ENCODE peak calls at places on chromosome 1, in four cellular contexts. F is aorta, B is mesenchymal stem cell, O is kidney. I is an unnamed sample. For H3K4me1, the result is how much of the 10 kb centered on the place peaks cover.

GRCh38 chr1:213989071-213989739 is 1.4 kb downstream of the PROX1 start:
- DNase-seq in F (no peak), O (no peak), B (no peak), I (no peak)

GRCh38 chr1:81407463-81407862 is 393.3 kb upstream of the ADGRL2 start:
- DNase-seq in F (no peak), O (no peak), B (no peak), I (no peak)

GRCh38 chr1:47696911-47697441 is 259.1 kb downstream of the FOXD2 start:
- DNase-seq in F (no peak), O (no peak), B (no peak), I (no peak)

GRCh38 chr1:210232524-210233215 is at the start of gene SERTAD4:
- DNase-seq in O (peak), F (peak), B (peak), I (peak)

GRCh38 chr1:160981584-160982411 is 27.2 kb upstream of the ITLN2 start:
- DNase-seq in O (no peak), F (peak), B (no peak), I (no peak)

GRCh38 chr1:192879416-192879815 is 70.6 kb downstream of the RGS2 start:
- DNase-seq in B (peak), O (no peak), F (no peak), I (no peak)

GRCh38 chr1:53392460-53392859 is 64.6 kb upstream of the LRP8 start:
- DNase-seq in B (no peak), F (no peak), O (peak), I (no peak)

GRCh38 chr1:164596149-164596548 is 37.2 kb downstream of the PBX1 start:
- DNase-seq in B (no peak), O (no peak), F (no peak), I (no peak)

GRCh38 chr1:220121791-220122530 is 28.0 kb downstream of the IARS2 start:
- DNase-seq in F (no peak), B (no peak), O (no peak), I (no peak)

GRCh38 chr1:9626201-9626608 is 25.3 kb upstream of the PIK3CD start:
- DNase-seq in F (no peak), B (no peak), O (no peak), I (no peak)

GRCh38 chr1:20724364-20725188 is 6.8 kb upstream of the KIF17 start:
- DNase-seq in F (peak), B (no peak), O (no peak), I (peak)

GRCh38 chr1:226737819-226738420 is 1.2 kb downstream of the ITPKB start:
- DNase-seq in B (peak), O (peak), F (peak), I (peak)

GRCh38 chr1:226738421-226738994 is 574 bp downstream of the ITPKB start:
- DNase-seq in O (peak), B (peak), F (peak), I (peak)

GRCh38 chr1:226735576-226735975 is 3.5 kb downstream of the ITPKB start:
- DNase-seq in B (no peak), F (no peak), O (peak), I (no peak)

GRCh38 chr1:226736001-226736907 is 2.8 kb downstream of the ITPKB start:
- DNase-seq in F (peak), B (no peak), O (peak), I (peak)

GRCh38 chr1:226736908-226737818 is 1.9 kb downstream of the ITPKB start:
- DNase-seq in B (peak), O (peak), F (peak), I (peak)
- H3K4me1 ChIP-seq in B (under half), O (under half), F (under half), I (half or more)

GRCh38 chr1:115140442-115141144 is 51.3 kb upstream of the TSPAN2 start:
- DNase-seq in F (no peak), O (no peak), B (no peak), I (no peak)
- H3K4me1 ChIP-seq in F (under half), O (under half), B (under half), I (under half)

GRCh38 chr1:32291708-32292508 is at the start of gene HDAC1:
- DNase-seq in O (peak), B (peak), F (peak), I (peak)
- H3K4me1 ChIP-seq in O (under half), B (under half), F (under half), I (under half)

DNA sequence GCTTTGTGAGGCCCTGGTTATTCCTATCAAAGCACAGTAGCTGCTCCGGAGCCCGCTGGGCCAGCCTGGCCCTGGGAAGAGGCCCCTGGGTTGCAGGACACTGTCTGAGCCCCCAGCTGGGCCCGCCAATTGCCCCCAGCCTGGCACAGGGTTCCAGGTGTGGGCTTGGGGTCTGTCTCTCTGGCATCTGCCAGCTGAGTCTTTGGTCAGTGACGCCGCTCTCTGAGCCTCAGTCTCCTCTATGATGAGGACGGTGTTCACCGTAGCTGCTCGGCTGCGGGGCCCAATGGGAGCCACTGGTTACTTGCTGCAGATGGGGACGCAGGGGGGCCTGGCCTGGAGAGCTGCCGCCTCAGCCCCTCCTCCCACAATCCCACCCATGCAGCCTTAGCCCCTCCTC is 41.0 kb downstream of the TP73 start:
- DNase-seq in O (no peak), B (no peak), F (no peak), I (no peak)
- H3K4me1 ChIP-seq in O (under half), B (under half), F (under half), I (under half)

GRCh38 chr1:248823517-248824001 is 2.2 kb downstream of the SH3BP5L start:
- DNase-seq in O (no peak), B (no peak), F (no peak), I (no peak)
- H3K4me1 ChIP-seq in O (half or more), B (under half), F (under half), I (half or more)